ENCODE peak calls at places on chromosomes 12 and 14, in four cellular contexts. G, U, C and V are unnamed samples.

GRCh38 chr12:59194794-59195193 is 274.5 kb upstream of the LRIG3 start:
- DNase-seq in G (no peak), U (peak), C (peak), V (peak)

GRCh38 chr14:29846339-29847129 is 81.1 kb downstream of the PRKD1 start:
- DNase-seq in G (peak), U (no peak), C (no peak), V (no peak)

GRCh38 chr14:74843653-74844052 is 32.3 kb downstream of the PROX2 start:
- DNase-seq in G (peak), U (no peak), C (no peak), V (no peak)

GRCh38 chr12:27615331-27615891 is 80.8 kb upstream of the REP15 start:
- DNase-seq in G (peak), U (no peak), C (no peak), V (peak)

GRCh38 chr14:37583358-37584210 is 11.5 kb downstream of the FOXA1 start:
- DNase-seq in G (no peak), U (peak), C (no peak), V (peak)

GRCh38 chr14:33871394-33871793 is 79.5 kb downstream of the EGLN3 start:
- DNase-seq in G (no peak), U (no peak), C (no peak), V (peak)

GRCh38 chr12:66740257-66740656 is 61.4 kb upstream of the GRIP1 start:
- DNase-seq in G (no peak), U (no peak), C (no peak), V (no peak)

GRCh38 chr14:92863281-92863680 is 59.7 kb upstream of the CHGA start:
- DNase-seq in G (no peak), U (no peak), C (no peak), V (no peak)

GRCh38 chr12:26723379-26724308 is 109.3 kb downstream of the ITPR2 start:
- DNase-seq in G (peak), U (no peak), C (no peak), V (no peak)

GRCh38 chr12:45246202-45246601 is 30.3 kb downstream of the ANO6 start:
- DNase-seq in G (peak), U (no peak), C (no peak), V (no peak)

GRCh38 chr12:78239566-78239965 is 408.9 kb downstream of the NAV3 start:
- DNase-seq in G (no peak), U (no peak), C (no peak), V (no peak)

GRCh38 chr12:97005174-97005573 is 98.1 kb downstream of the NEDD1 start:
- DNase-seq in G (no peak), U (no peak), C (no peak), V (no peak)

GRCh38 chr12:39846971-39847661 is 227.5 kb upstream of the ABCD2 start:
- DNase-seq in G (peak), U (no peak), C (no peak), V (peak)

GRCh38 chr12:1217191-1217949 is 226.3 kb downstream of the ERC1 start:
- DNase-seq in G (peak), U (no peak), C (no peak), V (no peak)

GRCh38 chr12:121789233-121789781 is 4.2 kb downstream of the RHOF start:
- DNase-seq in G (no peak), U (no peak), C (no peak), V (no peak)

GRCh38 chr12:113837528-113838296 is 128.4 kb downstream of the RBM19 start:
- DNase-seq in G (no peak), U (no peak), C (no peak), V (no peak)

GRCh38 chr12:113838896-113839295 is 127.2 kb downstream of the RBM19 start:
- DNase-seq in G (no peak), U (no peak), C (no peak), V (no peak)

GRCh38 chr12:113835433-113835832 is 130.7 kb downstream of the RBM19 start:
- DNase-seq in G (no peak), U (no peak), C (no peak), V (no peak)

GRCh38 chr12:113835913-113836312 is 130.2 kb downstream of the RBM19 start:
- DNase-seq in G (no peak), U (no peak), C (no peak), V (no peak)

DNA sequence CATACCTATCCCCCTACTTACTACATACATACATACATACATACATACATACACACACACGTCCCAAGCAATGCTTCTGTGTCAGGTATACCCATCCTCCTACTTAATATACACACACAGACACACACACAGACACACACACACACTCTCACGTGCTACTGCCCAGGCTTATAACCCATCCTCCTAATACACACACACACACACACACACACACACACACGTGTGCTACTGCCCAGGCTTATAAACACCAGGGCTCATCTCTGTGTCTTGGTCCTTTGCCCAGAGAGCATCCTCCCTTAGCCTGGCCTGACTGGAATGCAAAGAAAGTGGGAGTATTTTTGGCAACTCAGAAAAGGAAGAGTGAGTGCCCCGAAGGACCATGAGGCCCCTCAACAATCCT is 129.1 kb downstream of the RBM19 start:
- DNase-seq in G (peak), U (no peak), C (no peak), V (no peak)
- H3K56ac ChIP-seq in G (no peak), U (no peak), C (no peak), V (no peak)

GRCh38 chr14:99808133-99808505 is 14.9 kb downstream of the EML1 start:
- DNase-seq in G (no peak), U (no peak), C (no peak), V (no peak)

GRCh38 chr14:99806841-99807240 is 13.6 kb downstream of the EML1 start:
- DNase-seq in G (no peak), U (no peak), C (no peak), V (no peak)

GRCh38 chr14:99803803-99804202 is 10.6 kb downstream of the EML1 start:
- DNase-seq in G (no peak), U (no peak), C (no peak), V (no peak)

GRCh38 chr14:99807413-99808132 is 14.4 kb downstream of the EML1 start:
- DNase-seq in G (no peak), U (peak), C (no peak), V (peak)

GRCh38 chr14:99806040-99806439 is 12.8 kb downstream of the EML1 start:
- DNase-seq in G (no peak), U (no peak), C (no peak), V (no peak)
- H3K56ac ChIP-seq in G (no peak), U (no peak), C (no peak), V (no peak)

GRCh38 chr12:70721958-70722357 is 84.7 kb upstream of the PTPRB start:
- DNase-seq in G (no peak), U (peak), C (no peak), V (peak)
- H3K56ac ChIP-seq in G (no peak), U (no peak), C (no peak), V (no peak)

GRCh38 chr14:101075801-101076413 is 172.4 kb upstream of the RTL1 start:
- DNase-seq in G (no peak), U (no peak), C (no peak), V (no peak)

GRCh38 chr14:101078105-101078891 is 174.8 kb upstream of the RTL1 start:
- DNase-seq in G (no peak), U (no peak), C (no peak), V (no peak)

GRCh38 chr14:101075025-101075800 is 171.7 kb upstream of the RTL1 start:
- DNase-seq in G (no peak), U (no peak), C (no peak), V (no peak)

GRCh38 chr14:101077511-101078074 is 174.1 kb upstream of the RTL1 start:
- DNase-seq in G (peak), U (peak), C (peak), V (peak)

DNA sequence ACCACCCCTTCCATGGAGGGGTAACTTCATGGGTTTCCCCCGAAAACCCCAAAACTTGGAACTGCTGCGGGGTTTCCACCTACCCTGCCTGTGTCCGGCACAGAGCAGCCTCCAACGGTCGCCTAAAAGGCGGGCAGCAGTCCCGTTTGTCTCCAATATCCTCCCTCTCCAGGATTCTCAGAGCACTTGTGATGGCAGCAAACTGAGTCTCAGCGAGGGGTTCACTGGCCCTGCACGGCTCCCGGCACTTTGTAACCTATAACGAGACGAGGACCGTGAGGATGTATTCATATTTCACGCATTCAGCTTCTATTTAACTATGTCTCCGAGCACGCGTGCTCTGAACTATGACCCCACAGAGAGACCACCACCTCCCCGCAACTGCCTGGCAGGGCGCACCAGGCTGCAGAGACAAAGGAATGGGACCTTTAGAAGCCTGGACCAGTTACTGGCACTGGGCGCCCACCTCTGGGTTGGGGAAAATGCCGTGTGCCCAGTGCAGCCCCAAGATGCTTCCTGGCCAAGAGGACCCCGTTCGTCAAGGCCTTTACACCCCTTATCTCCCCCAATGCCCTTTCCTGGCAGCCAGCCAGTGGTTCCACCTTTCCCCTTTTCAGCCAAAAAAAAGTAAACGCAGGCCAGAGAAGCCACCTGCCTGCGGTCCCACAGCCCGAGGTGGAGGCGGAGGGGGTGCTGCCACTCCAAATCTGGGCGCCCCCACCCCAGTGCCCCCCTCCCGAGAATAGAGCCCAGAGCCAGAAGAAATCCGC is 173.1 kb upstream of the RTL1 start:
- DNase-seq in G (no peak), U (no peak), C (no peak), V (no peak)
- H3K56ac ChIP-seq in G (no peak), U (no peak), C (no peak), V (peak)

GRCh38 chr14:78725086-78725485 is 554.9 kb downstream of the NRXN3 start:
- DNase-seq in G (no peak), U (no peak), C (no peak), V (peak)

GRCh38 chr14:78721756-78722455 is 551.7 kb downstream of the NRXN3 start:
- DNase-seq in G (no peak), U (no peak), C (no peak), V (no peak)
- H3K56ac ChIP-seq in G (no peak), U (no peak), C (no peak), V (no peak)

GRCh38 chr12:84270470-84271140 is 642.0 kb downstream of the SLC6A15 start:
- DNase-seq in G (no peak), U (no peak), C (no peak), V (peak)
- H3K56ac ChIP-seq in G (no peak), U (no peak), C (no peak), V (peak)